ENCODE peak calls at places on chromosome 16, in nine cellular contexts. One of them, this sample, is unnamed.

GRCh38 chr16:87921236-87921773 is 15.0 kb downstream of the CA5A start:
- DNase-seq in cardiac fibroblast: no peak
- DNase-seq in stimulated activated CD4-positive, alpha-beta T cell treated with anti-CD3 and anti-CD28 coated beads, TNF-alpha, amount 100 ng/mL, for 24 hours: no peak
- DNase-seq in foreskin fibroblast: no peak
- DNase-seq in GM12892: no peak
- DNase-seq in activated T-helper 1 cell treated with anti-CD3 and anti-CD28 coated beads, Interleukin-12 subunit alpha, Interleukin-12 subunit beta, Interleukin-2, Interleukin-4 antibody, amounts not matched to agents 30 ng/mL and 10 ng/mL and 1 ng/mL, durations not matched to agents 14 hours and 24 hours and 36 hours: no peak
- DNase-seq in tibial nerve: no peak
- DNase-seq in HuH-7.5: no peak
- DNase-seq in activated naive CD4-positive, alpha-beta T cell treated with anti-CD3 and anti-CD28 coated beads, Interleukin-2, amount 50 U/mL, for 16 hours: no peak
- DNase-seq in this sample: no peak

GRCh38 chr16:89491238-89491869 is 993 bp upstream of the ANKRD11 start:
- DNase-seq in cardiac fibroblast: peak; percentile 48
- DNase-seq in stimulated activated CD4-positive, alpha-beta T cell treated with anti-CD3 and anti-CD28 coated beads, TNF-alpha, amount 100 ng/mL, for 24 hours: no peak
- DNase-seq in foreskin fibroblast: no peak
- DNase-seq in GM12892: no peak
- DNase-seq in activated T-helper 1 cell treated with anti-CD3 and anti-CD28 coated beads, Interleukin-12 subunit alpha, Interleukin-12 subunit beta, Interleukin-2, Interleukin-4 antibody, amounts not matched to agents 30 ng/mL and 10 ng/mL and 1 ng/mL, durations not matched to agents 14 hours and 24 hours and 36 hours: no peak
- DNase-seq in tibial nerve: no peak
- DNase-seq in HuH-7.5: peak; percentile 66
- DNase-seq in activated naive CD4-positive, alpha-beta T cell treated with anti-CD3 and anti-CD28 coated beads, Interleukin-2, amount 50 U/mL, for 16 hours: no peak
- DNase-seq in this sample: no peak

GRCh38 chr16:28218109-28218508 is 6.3 kb upstream of the XPO6 start:
- DNase-seq in cardiac fibroblast: peak; percentile 74
- DNase-seq in stimulated activated CD4-positive, alpha-beta T cell treated with anti-CD3 and anti-CD28 coated beads, TNF-alpha, amount 100 ng/mL, for 24 hours: no peak
- DNase-seq in foreskin fibroblast: peak; percentile 26
- DNase-seq in GM12892: no peak
- DNase-seq in activated T-helper 1 cell treated with anti-CD3 and anti-CD28 coated beads, Interleukin-12 subunit alpha, Interleukin-12 subunit beta, Interleukin-2, Interleukin-4 antibody, amounts not matched to agents 30 ng/mL and 10 ng/mL and 1 ng/mL, durations not matched to agents 14 hours and 24 hours and 36 hours: peak; percentile 51
- DNase-seq in tibial nerve: no peak
- DNase-seq in HuH-7.5: no peak
- DNase-seq in activated naive CD4-positive, alpha-beta T cell treated with anti-CD3 and anti-CD28 coated beads, Interleukin-2, amount 50 U/mL, for 16 hours: peak; percentile 56
- DNase-seq in this sample: peak; percentile 46

GRCh38 chr16:86294535-86294934 is 215.8 kb upstream of the FOXF1 start:
- DNase-seq in cardiac fibroblast: no peak
- DNase-seq in stimulated activated CD4-positive, alpha-beta T cell treated with anti-CD3 and anti-CD28 coated beads, TNF-alpha, amount 100 ng/mL, for 24 hours: no peak
- DNase-seq in foreskin fibroblast: no peak
- DNase-seq in GM12892: no peak
- DNase-seq in activated T-helper 1 cell treated with anti-CD3 and anti-CD28 coated beads, Interleukin-12 subunit alpha, Interleukin-12 subunit beta, Interleukin-2, Interleukin-4 antibody, amounts not matched to agents 30 ng/mL and 10 ng/mL and 1 ng/mL, durations not matched to agents 14 hours and 24 hours and 36 hours: no peak
- DNase-seq in tibial nerve: no peak
- DNase-seq in HuH-7.5: no peak
- DNase-seq in activated naive CD4-positive, alpha-beta T cell treated with anti-CD3 and anti-CD28 coated beads, Interleukin-2, amount 50 U/mL, for 16 hours: no peak
- DNase-seq in this sample: no peak

GRCh38 chr16:2698996-2699750 is 16.9 kb downstream of the KCTD5 start:
- DNase-seq in cardiac fibroblast: no peak
- DNase-seq in stimulated activated CD4-positive, alpha-beta T cell treated with anti-CD3 and anti-CD28 coated beads, TNF-alpha, amount 100 ng/mL, for 24 hours: no peak
- DNase-seq in foreskin fibroblast: no peak
- DNase-seq in GM12892: no peak
- DNase-seq in activated T-helper 1 cell treated with anti-CD3 and anti-CD28 coated beads, Interleukin-12 subunit alpha, Interleukin-12 subunit beta, Interleukin-2, Interleukin-4 antibody, amounts not matched to agents 30 ng/mL and 10 ng/mL and 1 ng/mL, durations not matched to agents 14 hours and 24 hours and 36 hours: no peak
- DNase-seq in tibial nerve: no peak
- DNase-seq in HuH-7.5: no peak
- DNase-seq in activated naive CD4-positive, alpha-beta T cell treated with anti-CD3 and anti-CD28 coated beads, Interleukin-2, amount 50 U/mL, for 16 hours: no peak
- DNase-seq in this sample: no peak

GRCh38 chr16:65178151-65178550 is 56.3 kb upstream of the CDH11 start:
- DNase-seq in cardiac fibroblast: peak; percentile 56
- DNase-seq in stimulated activated CD4-positive, alpha-beta T cell treated with anti-CD3 and anti-CD28 coated beads, TNF-alpha, amount 100 ng/mL, for 24 hours: no peak
- DNase-seq in foreskin fibroblast: peak; percentile 52
- DNase-seq in GM12892: no peak
- DNase-seq in activated T-helper 1 cell treated with anti-CD3 and anti-CD28 coated beads, Interleukin-12 subunit alpha, Interleukin-12 subunit beta, Interleukin-2, Interleukin-4 antibody, amounts not matched to agents 30 ng/mL and 10 ng/mL and 1 ng/mL, durations not matched to agents 14 hours and 24 hours and 36 hours: no peak
- DNase-seq in tibial nerve: no peak
- DNase-seq in HuH-7.5: no peak
- DNase-seq in activated naive CD4-positive, alpha-beta T cell treated with anti-CD3 and anti-CD28 coated beads, Interleukin-2, amount 50 U/mL, for 16 hours: no peak
- DNase-seq in this sample: no peak

GRCh38 chr16:87074635-87075318 is 242.4 kb downstream of the C16orf95 start:
- DNase-seq in cardiac fibroblast: no peak
- DNase-seq in stimulated activated CD4-positive, alpha-beta T cell treated with anti-CD3 and anti-CD28 coated beads, TNF-alpha, amount 100 ng/mL, for 24 hours: no peak
- DNase-seq in foreskin fibroblast: no peak
- DNase-seq in GM12892: no peak
- DNase-seq in activated T-helper 1 cell treated with anti-CD3 and anti-CD28 coated beads, Interleukin-12 subunit alpha, Interleukin-12 subunit beta, Interleukin-2, Interleukin-4 antibody, amounts not matched to agents 30 ng/mL and 10 ng/mL and 1 ng/mL, durations not matched to agents 14 hours and 24 hours and 36 hours: no peak
- DNase-seq in tibial nerve: no peak
- DNase-seq in HuH-7.5: no peak
- DNase-seq in activated naive CD4-positive, alpha-beta T cell treated with anti-CD3 and anti-CD28 coated beads, Interleukin-2, amount 50 U/mL, for 16 hours: no peak
- DNase-seq in this sample: no peak

GRCh38 chr16:9176547-9177418 is 85.3 kb downstream of the HAPSTR1 start:
- DNase-seq in cardiac fibroblast: no peak
- DNase-seq in stimulated activated CD4-positive, alpha-beta T cell treated with anti-CD3 and anti-CD28 coated beads, TNF-alpha, amount 100 ng/mL, for 24 hours: no peak
- DNase-seq in foreskin fibroblast: no peak
- DNase-seq in GM12892: no peak
- DNase-seq in activated T-helper 1 cell treated with anti-CD3 and anti-CD28 coated beads, Interleukin-12 subunit alpha, Interleukin-12 subunit beta, Interleukin-2, Interleukin-4 antibody, amounts not matched to agents 30 ng/mL and 10 ng/mL and 1 ng/mL, durations not matched to agents 14 hours and 24 hours and 36 hours: no peak
- DNase-seq in tibial nerve: no peak
- DNase-seq in HuH-7.5: no peak
- DNase-seq in activated naive CD4-positive, alpha-beta T cell treated with anti-CD3 and anti-CD28 coated beads, Interleukin-2, amount 50 U/mL, for 16 hours: no peak
- DNase-seq in this sample: no peak

GRCh38 chr16:4081035-4081434 is 35.2 kb downstream of the ADCY9 start:
- DNase-seq in cardiac fibroblast: no peak
- DNase-seq in stimulated activated CD4-positive, alpha-beta T cell treated with anti-CD3 and anti-CD28 coated beads, TNF-alpha, amount 100 ng/mL, for 24 hours: no peak
- DNase-seq in foreskin fibroblast: no peak
- DNase-seq in GM12892: no peak
- DNase-seq in activated T-helper 1 cell treated with anti-CD3 and anti-CD28 coated beads, Interleukin-12 subunit alpha, Interleukin-12 subunit beta, Interleukin-2, Interleukin-4 antibody, amounts not matched to agents 30 ng/mL and 10 ng/mL and 1 ng/mL, durations not matched to agents 14 hours and 24 hours and 36 hours: no peak
- DNase-seq in tibial nerve: no peak
- DNase-seq in HuH-7.5: no peak
- DNase-seq in activated naive CD4-positive, alpha-beta T cell treated with anti-CD3 and anti-CD28 coated beads, Interleukin-2, amount 50 U/mL, for 16 hours: no peak
- DNase-seq in this sample: no peak

GRCh38 chr16:6836771-6837170 is 495.9 kb upstream of the RBFOX1 start:
- DNase-seq in cardiac fibroblast: no peak
- DNase-seq in stimulated activated CD4-positive, alpha-beta T cell treated with anti-CD3 and anti-CD28 coated beads, TNF-alpha, amount 100 ng/mL, for 24 hours: no peak
- DNase-seq in foreskin fibroblast: no peak
- DNase-seq in GM12892: no peak
- DNase-seq in activated T-helper 1 cell treated with anti-CD3 and anti-CD28 coated beads, Interleukin-12 subunit alpha, Interleukin-12 subunit beta, Interleukin-2, Interleukin-4 antibody, amounts not matched to agents 30 ng/mL and 10 ng/mL and 1 ng/mL, durations not matched to agents 14 hours and 24 hours and 36 hours: no peak
- DNase-seq in tibial nerve: no peak
- DNase-seq in HuH-7.5: no peak
- DNase-seq in activated naive CD4-positive, alpha-beta T cell treated with anti-CD3 and anti-CD28 coated beads, Interleukin-2, amount 50 U/mL, for 16 hours: no peak
- DNase-seq in this sample: no peak

GRCh38 chr16:7321661-7322060 is 11.0 kb upstream of the RBFOX1 start:
- DNase-seq in cardiac fibroblast: no peak
- DNase-seq in stimulated activated CD4-positive, alpha-beta T cell treated with anti-CD3 and anti-CD28 coated beads, TNF-alpha, amount 100 ng/mL, for 24 hours: no peak
- DNase-seq in foreskin fibroblast: no peak
- DNase-seq in GM12892: no peak
- DNase-seq in activated T-helper 1 cell treated with anti-CD3 and anti-CD28 coated beads, Interleukin-12 subunit alpha, Interleukin-12 subunit beta, Interleukin-2, Interleukin-4 antibody, amounts not matched to agents 30 ng/mL and 10 ng/mL and 1 ng/mL, durations not matched to agents 14 hours and 24 hours and 36 hours: no peak
- DNase-seq in tibial nerve: no peak
- DNase-seq in HuH-7.5: no peak
- DNase-seq in activated naive CD4-positive, alpha-beta T cell treated with anti-CD3 and anti-CD28 coated beads, Interleukin-2, amount 50 U/mL, for 16 hours: no peak
- DNase-seq in this sample: no peak

GRCh38 chr16:26859086-26859485 is 207.6 kb upstream of the C16orf82 start:
- DNase-seq in cardiac fibroblast: no peak
- DNase-seq in stimulated activated CD4-positive, alpha-beta T cell treated with anti-CD3 and anti-CD28 coated beads, TNF-alpha, amount 100 ng/mL, for 24 hours: no peak
- DNase-seq in foreskin fibroblast: no peak
- DNase-seq in GM12892: no peak
- DNase-seq in activated T-helper 1 cell treated with anti-CD3 and anti-CD28 coated beads, Interleukin-12 subunit alpha, Interleukin-12 subunit beta, Interleukin-2, Interleukin-4 antibody, amounts not matched to agents 30 ng/mL and 10 ng/mL and 1 ng/mL, durations not matched to agents 14 hours and 24 hours and 36 hours: no peak
- DNase-seq in tibial nerve: no peak
- DNase-seq in HuH-7.5: no peak
- DNase-seq in activated naive CD4-positive, alpha-beta T cell treated with anti-CD3 and anti-CD28 coated beads, Interleukin-2, amount 50 U/mL, for 16 hours: no peak
- DNase-seq in this sample: no peak

GRCh38 chr16:3835089-3835602 is 45.4 kb downstream of the CREBBP start:
- DNase-seq in cardiac fibroblast: no peak
- DNase-seq in stimulated activated CD4-positive, alpha-beta T cell treated with anti-CD3 and anti-CD28 coated beads, TNF-alpha, amount 100 ng/mL, for 24 hours: no peak
- DNase-seq in foreskin fibroblast: no peak
- DNase-seq in GM12892: no peak
- DNase-seq in activated T-helper 1 cell treated with anti-CD3 and anti-CD28 coated beads, Interleukin-12 subunit alpha, Interleukin-12 subunit beta, Interleukin-2, Interleukin-4 antibody, amounts not matched to agents 30 ng/mL and 10 ng/mL and 1 ng/mL, durations not matched to agents 14 hours and 24 hours and 36 hours: no peak
- DNase-seq in tibial nerve: no peak
- DNase-seq in HuH-7.5: no peak
- DNase-seq in activated naive CD4-positive, alpha-beta T cell treated with anti-CD3 and anti-CD28 coated beads, Interleukin-2, amount 50 U/mL, for 16 hours: no peak
- DNase-seq in this sample: no peak

GRCh38 chr16:5073279-5073629 is 1.6 kb downstream of the ALG1 start:
- DNase-seq in cardiac fibroblast: peak; percentile 53
- DNase-seq in stimulated activated CD4-positive, alpha-beta T cell treated with anti-CD3 and anti-CD28 coated beads, TNF-alpha, amount 100 ng/mL, for 24 hours: no peak
- DNase-seq in foreskin fibroblast: peak; percentile 32
- DNase-seq in GM12892: no peak
- DNase-seq in activated T-helper 1 cell treated with anti-CD3 and anti-CD28 coated beads, Interleukin-12 subunit alpha, Interleukin-12 subunit beta, Interleukin-2, Interleukin-4 antibody, amounts not matched to agents 30 ng/mL and 10 ng/mL and 1 ng/mL, durations not matched to agents 14 hours and 24 hours and 36 hours: no peak
- DNase-seq in tibial nerve: no peak
- DNase-seq in HuH-7.5: no peak
- DNase-seq in activated naive CD4-positive, alpha-beta T cell treated with anti-CD3 and anti-CD28 coated beads, Interleukin-2, amount 50 U/mL, for 16 hours: no peak
- DNase-seq in this sample: no peak

GRCh38 chr16:58847902-58848661 is 114.0 kb upstream of the GOT2 start:
- DNase-seq in cardiac fibroblast: no peak
- DNase-seq in stimulated activated CD4-positive, alpha-beta T cell treated with anti-CD3 and anti-CD28 coated beads, TNF-alpha, amount 100 ng/mL, for 24 hours: no peak
- DNase-seq in foreskin fibroblast: no peak
- DNase-seq in GM12892: no peak
- DNase-seq in activated T-helper 1 cell treated with anti-CD3 and anti-CD28 coated beads, Interleukin-12 subunit alpha, Interleukin-12 subunit beta, Interleukin-2, Interleukin-4 antibody, amounts not matched to agents 30 ng/mL and 10 ng/mL and 1 ng/mL, durations not matched to agents 14 hours and 24 hours and 36 hours: no peak
- DNase-seq in tibial nerve: no peak
- DNase-seq in HuH-7.5: no peak
- DNase-seq in activated naive CD4-positive, alpha-beta T cell treated with anti-CD3 and anti-CD28 coated beads, Interleukin-2, amount 50 U/mL, for 16 hours: no peak
- DNase-seq in this sample: no peak

GRCh38 chr16:83312015-83312734 is 495.6 kb upstream of the HSBP1 start:
- DNase-seq in cardiac fibroblast: no peak
- DNase-seq in stimulated activated CD4-positive, alpha-beta T cell treated with anti-CD3 and anti-CD28 coated beads, TNF-alpha, amount 100 ng/mL, for 24 hours: no peak
- DNase-seq in foreskin fibroblast: no peak
- DNase-seq in GM12892: no peak
- DNase-seq in activated T-helper 1 cell treated with anti-CD3 and anti-CD28 coated beads, Interleukin-12 subunit alpha, Interleukin-12 subunit beta, Interleukin-2, Interleukin-4 antibody, amounts not matched to agents 30 ng/mL and 10 ng/mL and 1 ng/mL, durations not matched to agents 14 hours and 24 hours and 36 hours: no peak
- DNase-seq in tibial nerve: no peak
- DNase-seq in HuH-7.5: no peak
- DNase-seq in activated naive CD4-positive, alpha-beta T cell treated with anti-CD3 and anti-CD28 coated beads, Interleukin-2, amount 50 U/mL, for 16 hours: no peak
- DNase-seq in this sample: no peak

GRCh38 chr16:73921295-73921694 is 375.3 kb upstream of the PSMD7 start:
- DNase-seq in cardiac fibroblast: no peak
- DNase-seq in stimulated activated CD4-positive, alpha-beta T cell treated with anti-CD3 and anti-CD28 coated beads, TNF-alpha, amount 100 ng/mL, for 24 hours: no peak
- DNase-seq in foreskin fibroblast: no peak
- DNase-seq in GM12892: no peak
- DNase-seq in activated T-helper 1 cell treated with anti-CD3 and anti-CD28 coated beads, Interleukin-12 subunit alpha, Interleukin-12 subunit beta, Interleukin-2, Interleukin-4 antibody, amounts not matched to agents 30 ng/mL and 10 ng/mL and 1 ng/mL, durations not matched to agents 14 hours and 24 hours and 36 hours: no peak
- DNase-seq in tibial nerve: no peak
- DNase-seq in HuH-7.5: no peak
- DNase-seq in activated naive CD4-positive, alpha-beta T cell treated with anti-CD3 and anti-CD28 coated beads, Interleukin-2, amount 50 U/mL, for 16 hours: no peak
- DNase-seq in this sample: no peak

GRCh38 chr16:88922114-88922825 is 54.7 kb downstream of the CBFA2T3 start:
- DNase-seq in cardiac fibroblast: peak; percentile 68
- DNase-seq in stimulated activated CD4-positive, alpha-beta T cell treated with anti-CD3 and anti-CD28 coated beads, TNF-alpha, amount 100 ng/mL, for 24 hours: no peak
- DNase-seq in foreskin fibroblast: peak; percentile 55
- DNase-seq in GM12892: no peak
- DNase-seq in activated T-helper 1 cell treated with anti-CD3 and anti-CD28 coated beads, Interleukin-12 subunit alpha, Interleukin-12 subunit beta, Interleukin-2, Interleukin-4 antibody, amounts not matched to agents 30 ng/mL and 10 ng/mL and 1 ng/mL, durations not matched to agents 14 hours and 24 hours and 36 hours: no peak
- DNase-seq in tibial nerve: peak; percentile 68
- DNase-seq in HuH-7.5: no peak
- DNase-seq in activated naive CD4-positive, alpha-beta T cell treated with anti-CD3 and anti-CD28 coated beads, Interleukin-2, amount 50 U/mL, for 16 hours: no peak
- DNase-seq in this sample: no peak

GRCh38 chr16:85025781-85026653 is 1.6 kb upstream of the KIAA0513 start:
- DNase-seq in cardiac fibroblast: no peak
- DNase-seq in stimulated activated CD4-positive, alpha-beta T cell treated with anti-CD3 and anti-CD28 coated beads, TNF-alpha, amount 100 ng/mL, for 24 hours: no peak
- DNase-seq in foreskin fibroblast: no peak
- DNase-seq in GM12892: no peak
- DNase-seq in activated T-helper 1 cell treated with anti-CD3 and anti-CD28 coated beads, Interleukin-12 subunit alpha, Interleukin-12 subunit beta, Interleukin-2, Interleukin-4 antibody, amounts not matched to agents 30 ng/mL and 10 ng/mL and 1 ng/mL, durations not matched to agents 14 hours and 24 hours and 36 hours: no peak
- DNase-seq in tibial nerve: no peak
- DNase-seq in HuH-7.5: no peak
- DNase-seq in activated naive CD4-positive, alpha-beta T cell treated with anti-CD3 and anti-CD28 coated beads, Interleukin-2, amount 50 U/mL, for 16 hours: no peak
- DNase-seq in this sample: no peak